ENCODE peak calls at places on chromosomes 13 and 19, in nine cellular contexts. One of them, this sample, is unnamed.

GRCh38 chr19:55802281-55802680 is 29.5 kb downstream of the NLRP11 start:
- DNase-seq in iris pigment epithelial cell: peak; percentile 4
- DNase-seq in GM12891: no peak
- DNase-seq in WTC11: no peak
- DNase-seq in spleen: no peak
- DNase-seq in EH: no peak
- DNase-seq in T-helper 1 cell: no peak
- DNase-seq in RPMI7951: no peak
- DNase-seq in effector memory CD4-positive, alpha-beta T cell: no peak
- DNase-seq in this sample: no peak

GRCh38 chr13:42876810-42877550 is 95.6 kb downstream of the FAM216B start:
- DNase-seq in iris pigment epithelial cell: peak; percentile 93
- DNase-seq in GM12891: no peak
- DNase-seq in WTC11: no peak
- DNase-seq in spleen: no peak
- DNase-seq in EH: peak; percentile 71
- DNase-seq in T-helper 1 cell: no peak
- DNase-seq in RPMI7951: peak; percentile 77
- DNase-seq in effector memory CD4-positive, alpha-beta T cell: no peak
- DNase-seq in this sample: no peak

GRCh38 chr13:27338816-27339215 is 68.2 kb downstream of the RASL11A start:
- DNase-seq in iris pigment epithelial cell: no peak
- DNase-seq in GM12891: no peak
- DNase-seq in WTC11: peak; percentile 66
- DNase-seq in spleen: no peak
- DNase-seq in EH: peak; percentile 23
- DNase-seq in T-helper 1 cell: no peak
- DNase-seq in RPMI7951: peak; percentile 14
- DNase-seq in effector memory CD4-positive, alpha-beta T cell: no peak
- DNase-seq in this sample: no peak

GRCh38 chr13:105272660-105273631 is 1262.5 kb downstream of the EFNB2 start:
- DNase-seq in iris pigment epithelial cell: peak; percentile 7
- DNase-seq in GM12891: no peak
- DNase-seq in WTC11: no peak
- DNase-seq in spleen: peak; percentile 61
- DNase-seq in EH: peak; percentile 4
- DNase-seq in T-helper 1 cell: no peak
- DNase-seq in RPMI7951: no peak
- DNase-seq in effector memory CD4-positive, alpha-beta T cell: no peak
- DNase-seq in this sample: no peak

GRCh38 chr13:41648314-41648935 is 191.1 kb downstream of the RGCC start:
- DNase-seq in iris pigment epithelial cell: peak; percentile 86
- DNase-seq in GM12891: no peak
- DNase-seq in WTC11: no peak
- DNase-seq in spleen: no peak
- DNase-seq in EH: peak; percentile 48
- DNase-seq in T-helper 1 cell: no peak
- DNase-seq in RPMI7951: peak; percentile 33
- DNase-seq in effector memory CD4-positive, alpha-beta T cell: no peak
- DNase-seq in this sample: no peak

GRCh38 chr13:80840313-80840976 is 499.5 kb upstream of the SPRY2 start:
- DNase-seq in iris pigment epithelial cell: peak; percentile 79
- DNase-seq in GM12891: no peak
- DNase-seq in WTC11: no peak
- DNase-seq in spleen: no peak
- DNase-seq in EH: no peak
- DNase-seq in T-helper 1 cell: no peak
- DNase-seq in RPMI7951: peak; percentile 3
- DNase-seq in effector memory CD4-positive, alpha-beta T cell: no peak
- DNase-seq in this sample: no peak

GRCh38 chr13:95185851-95186250 is 115.4 kb downstream of the ABCC4 start:
- DNase-seq in iris pigment epithelial cell: no peak
- DNase-seq in GM12891: no peak
- DNase-seq in WTC11: no peak
- DNase-seq in spleen: no peak
- DNase-seq in EH: no peak
- DNase-seq in T-helper 1 cell: peak; percentile 38
- DNase-seq in RPMI7951: no peak
- DNase-seq in effector memory CD4-positive, alpha-beta T cell: peak; percentile 51
- DNase-seq in this sample: no peak

GRCh38 chr13:112194579-112194978 is 127.6 kb downstream of the SOX1 start:
- DNase-seq in iris pigment epithelial cell: no peak
- DNase-seq in GM12891: no peak
- DNase-seq in WTC11: no peak
- DNase-seq in spleen: no peak
- DNase-seq in EH: no peak
- DNase-seq in T-helper 1 cell: no peak
- DNase-seq in RPMI7951: no peak
- DNase-seq in effector memory CD4-positive, alpha-beta T cell: no peak
- DNase-seq in this sample: no peak

GRCh38 chr19:35162471-35163326 is 8.2 kb downstream of the FXYD5 start:
- DNase-seq in iris pigment epithelial cell: peak; percentile 55
- DNase-seq in GM12891: no peak
- DNase-seq in WTC11: no peak
- DNase-seq in spleen: no peak
- DNase-seq in EH: peak; percentile 86
- DNase-seq in T-helper 1 cell: no peak
- DNase-seq in RPMI7951: peak; percentile 92
- DNase-seq in effector memory CD4-positive, alpha-beta T cell: no peak
- DNase-seq in this sample: no peak

GRCh38 chr19:42277821-42278809 is 9.1 kb downstream of the CIC start:
- DNase-seq in iris pigment epithelial cell: no peak
- DNase-seq in GM12891: no peak
- DNase-seq in WTC11: no peak
- DNase-seq in spleen: peak; percentile 79
- DNase-seq in EH: peak; percentile 86
- DNase-seq in T-helper 1 cell: no peak
- DNase-seq in RPMI7951: peak; percentile 88
- DNase-seq in effector memory CD4-positive, alpha-beta T cell: no peak
- DNase-seq in this sample: no peak

GRCh38 chr19:57103573-57104277 is 16.1 kb upstream of the USP29 start:
- DNase-seq in iris pigment epithelial cell: peak; percentile 62
- DNase-seq in GM12891: peak; percentile 49
- DNase-seq in WTC11: peak; percentile 63
- DNase-seq in spleen: no peak
- DNase-seq in EH: peak; percentile 60
- DNase-seq in T-helper 1 cell: peak; percentile 49
- DNase-seq in RPMI7951: peak; percentile 76
- DNase-seq in effector memory CD4-positive, alpha-beta T cell: peak; percentile 29
- DNase-seq in this sample: peak; percentile 88

GRCh38 chr13:49099513-49099877 is 120.6 kb upstream of the MLNR start:
- DNase-seq in iris pigment epithelial cell: no peak
- DNase-seq in GM12891: no peak
- DNase-seq in WTC11: no peak
- DNase-seq in spleen: no peak
- DNase-seq in EH: no peak
- DNase-seq in T-helper 1 cell: no peak
- DNase-seq in RPMI7951: no peak
- DNase-seq in effector memory CD4-positive, alpha-beta T cell: no peak
- DNase-seq in this sample: no peak

GRCh38 chr19:4889034-4889825 is 13.5 kb downstream of the ARRDC5 start:
- DNase-seq in iris pigment epithelial cell: peak; percentile 80
- DNase-seq in GM12891: no peak
- DNase-seq in WTC11: no peak
- DNase-seq in spleen: no peak
- DNase-seq in EH: peak; percentile 77
- DNase-seq in T-helper 1 cell: no peak
- DNase-seq in RPMI7951: peak; percentile 98
- DNase-seq in effector memory CD4-positive, alpha-beta T cell: no peak
- DNase-seq in this sample: no peak

GRCh38 chr13:93036380-93036779 is 190.2 kb upstream of the GPC6 start:
- DNase-seq in iris pigment epithelial cell: no peak
- DNase-seq in GM12891: no peak
- DNase-seq in WTC11: no peak
- DNase-seq in spleen: no peak
- DNase-seq in EH: no peak
- DNase-seq in T-helper 1 cell: no peak
- DNase-seq in RPMI7951: no peak
- DNase-seq in effector memory CD4-positive, alpha-beta T cell: no peak
- DNase-seq in this sample: no peak

GRCh38 chr13:103537616-103538015 is 471.4 kb upstream of the SLC10A2 start:
- DNase-seq in iris pigment epithelial cell: no peak
- DNase-seq in GM12891: no peak
- DNase-seq in WTC11: no peak
- DNase-seq in spleen: no peak
- DNase-seq in EH: no peak
- DNase-seq in T-helper 1 cell: no peak
- DNase-seq in RPMI7951: no peak
- DNase-seq in effector memory CD4-positive, alpha-beta T cell: no peak
- DNase-seq in this sample: no peak

GRCh38 chr19:16892438-16892837 is 3.6 kb downstream of the F2RL3 start:
- DNase-seq in iris pigment epithelial cell: no peak
- DNase-seq in GM12891: no peak
- DNase-seq in WTC11: no peak
- DNase-seq in spleen: no peak
- DNase-seq in EH: no peak
- DNase-seq in T-helper 1 cell: no peak
- DNase-seq in RPMI7951: no peak
- DNase-seq in effector memory CD4-positive, alpha-beta T cell: no peak
- DNase-seq in this sample: no peak

GRCh38 chr13:98576963-98577822 is at the start of gene STK24:
- DNase-seq in iris pigment epithelial cell: peak; percentile 85
- DNase-seq in GM12891: peak; percentile 77
- DNase-seq in WTC11: peak; percentile 64
- DNase-seq in spleen: peak; percentile 94
- DNase-seq in EH: peak; percentile 84
- DNase-seq in T-helper 1 cell: peak; percentile 38
- DNase-seq in RPMI7951: peak; percentile 81
- DNase-seq in effector memory CD4-positive, alpha-beta T cell: peak; percentile 32
- DNase-seq in this sample: peak; percentile 55

This sample was measured in dorsolateral prefrontal cortex.